ENCODE peak calls at places on chromosomes 6 and 20, in ten cellular contexts. One of them, this sample, is unnamed.

GRCh38 chr20:58045156-58045555 is 183.3 kb downstream of the ANKRD60 start:
- DNase-seq in type B pancreatic cell: no peak
- DNase-seq in PC-3: no peak
- DNase-seq in AG10803: no peak
- DNase-seq in activated naive CD4-positive, alpha-beta T cell: no peak
- DNase-seq in head of caudate nucleus: peak
- DNase-seq in H54: no peak
- DNase-seq in EH: peak
- DNase-seq in right cardiac atrium: no peak
- DNase-seq in AG20443: no peak
- DNase-seq in this sample: no peak

GRCh38 chr20:38338849-38339520 is 7.3 kb upstream of the LBP start:
- DNase-seq in type B pancreatic cell: no peak
- DNase-seq in EH: peak
- DNase-seq in right cardiac atrium: no peak
- DNase-seq in AG20443: no peak
- DNase-seq in H54: no peak
- DNase-seq in activated naive CD4-positive, alpha-beta T cell: no peak
- DNase-seq in AG10803: no peak
- DNase-seq in head of caudate nucleus: no peak
- DNase-seq in PC-3: peak
- DNase-seq in this sample: no peak

GRCh38 chr6:156777866-156778614 is 862 bp downstream of the ARID1B start:
- DNase-seq in PC-3: peak
- DNase-seq in H54: no peak
- DNase-seq in activated naive CD4-positive, alpha-beta T cell: peak
- DNase-seq in type B pancreatic cell: peak
- DNase-seq in AG10803: peak
- DNase-seq in head of caudate nucleus: peak
- DNase-seq in AG20443: peak
- DNase-seq in EH: peak
- DNase-seq in right cardiac atrium: peak
- DNase-seq in this sample: no peak

GRCh38 chr6:52724041-52724405 is 39.3 kb downstream of the GSTA2 start:
- DNase-seq in head of caudate nucleus: no peak
- DNase-seq in type B pancreatic cell: no peak
- DNase-seq in PC-3: no peak
- DNase-seq in EH: peak
- DNase-seq in activated naive CD4-positive, alpha-beta T cell: no peak
- DNase-seq in right cardiac atrium: no peak
- DNase-seq in H54: peak
- DNase-seq in AG20443: peak
- DNase-seq in AG10803: peak
- DNase-seq in this sample: no peak

GRCh38 chr6:52815167-52816092 is 11.8 kb upstream of the GSTA1 start:
- DNase-seq in AG10803: peak
- DNase-seq in type B pancreatic cell: no peak
- DNase-seq in PC-3: peak
- DNase-seq in head of caudate nucleus: peak
- DNase-seq in EH: peak
- DNase-seq in AG20443: peak
- DNase-seq in right cardiac atrium: peak
- DNase-seq in H54: peak
- DNase-seq in activated naive CD4-positive, alpha-beta T cell: no peak
- DNase-seq in this sample: no peak

GRCh38 chr6:84623956-84624680 is 140.3 kb downstream of the TBX18 start:
- DNase-seq in EH: peak
- DNase-seq in type B pancreatic cell: no peak
- DNase-seq in right cardiac atrium: peak
- DNase-seq in AG20443: peak
- DNase-seq in H54: peak
- DNase-seq in AG10803: peak
- DNase-seq in PC-3: peak
- DNase-seq in head of caudate nucleus: no peak
- DNase-seq in activated naive CD4-positive, alpha-beta T cell: no peak
- DNase-seq in this sample: no peak

GRCh38 chr20:3900187-3900604 is 11.0 kb downstream of the PANK2 start:
- DNase-seq in AG20443: no peak
- DNase-seq in EH: no peak
- DNase-seq in AG10803: no peak
- DNase-seq in activated naive CD4-positive, alpha-beta T cell: no peak
- DNase-seq in H54: no peak
- DNase-seq in PC-3: peak
- DNase-seq in right cardiac atrium: no peak
- DNase-seq in type B pancreatic cell: no peak
- DNase-seq in head of caudate nucleus: no peak
- DNase-seq in this sample: no peak

GRCh38 chr6:126773122-126773805 is 345.2 kb upstream of the RSPO3 start:
- DNase-seq in PC-3: no peak
- DNase-seq in AG20443: peak
- DNase-seq in AG10803: peak
- DNase-seq in right cardiac atrium: no peak
- DNase-seq in activated naive CD4-positive, alpha-beta T cell: no peak
- DNase-seq in type B pancreatic cell: no peak
- DNase-seq in EH: peak
- DNase-seq in H54: no peak
- DNase-seq in head of caudate nucleus: no peak
- DNase-seq in this sample: no peak

GRCh38 chr6:33213989-33214335 is 5.7 kb downstream of the RING1 start:
- DNase-seq in head of caudate nucleus: no peak
- DNase-seq in AG10803: no peak
- DNase-seq in PC-3: no peak
- DNase-seq in type B pancreatic cell: no peak
- DNase-seq in right cardiac atrium: no peak
- DNase-seq in EH: no peak
- DNase-seq in activated naive CD4-positive, alpha-beta T cell: no peak
- DNase-seq in H54: no peak
- DNase-seq in AG20443: no peak
- DNase-seq in this sample: no peak

GRCh38 chr6:149904661-149905370 is 6.9 kb upstream of the RAET1E start:
- DNase-seq in type B pancreatic cell: peak
- DNase-seq in EH: no peak
- DNase-seq in PC-3: no peak
- DNase-seq in activated naive CD4-positive, alpha-beta T cell: no peak
- DNase-seq in H54: no peak
- DNase-seq in AG20443: no peak
- DNase-seq in head of caudate nucleus: peak
- DNase-seq in right cardiac atrium: no peak
- DNase-seq in AG10803: no peak
- DNase-seq in this sample: peak

GRCh38 chr6:127384007-127384406 is 40.6 kb upstream of the ECHDC1 start:
- DNase-seq in type B pancreatic cell: no peak
- DNase-seq in AG20443: no peak
- DNase-seq in head of caudate nucleus: no peak
- DNase-seq in PC-3: no peak
- DNase-seq in right cardiac atrium: no peak
- DNase-seq in H54: no peak
- DNase-seq in AG10803: peak
- DNase-seq in EH: no peak
- DNase-seq in activated naive CD4-positive, alpha-beta T cell: no peak
- DNase-seq in this sample: no peak

GRCh38 chr6:138226701-138227315 is 8.5 kb upstream of the PBOV1 start:
- DNase-seq in right cardiac atrium: no peak
- DNase-seq in AG20443: peak
- DNase-seq in activated naive CD4-positive, alpha-beta T cell: no peak
- DNase-seq in type B pancreatic cell: no peak
- DNase-seq in head of caudate nucleus: no peak
- DNase-seq in PC-3: no peak
- DNase-seq in EH: no peak
- DNase-seq in H54: no peak
- DNase-seq in AG10803: peak
- DNase-seq in this sample: no peak

GRCh38 chr6:150652848-150653613 is 53.3 kb downstream of the PLEKHG1 start:
- DNase-seq in EH: no peak
- DNase-seq in right cardiac atrium: no peak
- DNase-seq in PC-3: peak
- DNase-seq in type B pancreatic cell: no peak
- DNase-seq in AG20443: no peak
- DNase-seq in head of caudate nucleus: no peak
- DNase-seq in AG10803: no peak
- DNase-seq in activated naive CD4-positive, alpha-beta T cell: no peak
- DNase-seq in H54: no peak
- DNase-seq in this sample: no peak

GRCh38 chr6:11685411-11686093 is 93.1 kb downstream of the ADTRP start:
- DNase-seq in activated naive CD4-positive, alpha-beta T cell: no peak
- DNase-seq in PC-3: peak
- DNase-seq in AG20443: peak
- DNase-seq in H54: no peak
- DNase-seq in right cardiac atrium: no peak
- DNase-seq in EH: peak
- DNase-seq in head of caudate nucleus: no peak
- DNase-seq in AG10803: peak
- DNase-seq in type B pancreatic cell: no peak
- DNase-seq in this sample: no peak

GRCh38 chr6:113184291-113184690 is 672.9 kb upstream of the MARCKS start:
- DNase-seq in AG10803: peak
- DNase-seq in head of caudate nucleus: no peak
- DNase-seq in activated naive CD4-positive, alpha-beta T cell: no peak
- DNase-seq in right cardiac atrium: no peak
- DNase-seq in AG20443: peak
- DNase-seq in type B pancreatic cell: no peak
- DNase-seq in PC-3: no peak
- DNase-seq in H54: no peak
- DNase-seq in EH: peak
- DNase-seq in this sample: no peak

GRCh38 chr6:149483302-149483701 is 1.5 kb downstream of the ZC3H12D start:
- DNase-seq in EH: no peak
- DNase-seq in type B pancreatic cell: no peak
- DNase-seq in head of caudate nucleus: no peak
- DNase-seq in PC-3: no peak
- DNase-seq in activated naive CD4-positive, alpha-beta T cell: no peak
- DNase-seq in AG20443: no peak
- DNase-seq in right cardiac atrium: no peak
- DNase-seq in AG10803: no peak
- DNase-seq in H54: no peak
- DNase-seq in this sample: no peak

GRCh38 chr6:62345962-62346689 is 60.1 kb upstream of the KHDRBS2 start:
- DNase-seq in EH: no peak
- DNase-seq in AG20443: no peak
- DNase-seq in right cardiac atrium: no peak
- DNase-seq in activated naive CD4-positive, alpha-beta T cell: no peak
- DNase-seq in PC-3: no peak
- DNase-seq in head of caudate nucleus: no peak
- DNase-seq in H54: no peak
- DNase-seq in type B pancreatic cell: no peak
- DNase-seq in AG10803: no peak
- DNase-seq in this sample: no peak

GRCh38 chr6:72620866-72621242 is 1.0 kb upstream of the KCNQ5 start:
- DNase-seq in type B pancreatic cell: no peak
- DNase-seq in EH: no peak
- DNase-seq in H54: no peak
- DNase-seq in PC-3: no peak
- DNase-seq in AG20443: peak
- DNase-seq in head of caudate nucleus: peak
- DNase-seq in activated naive CD4-positive, alpha-beta T cell: no peak
- DNase-seq in right cardiac atrium: peak
- DNase-seq in AG10803: no peak
- DNase-seq in this sample: peak

GRCh38 chr6:112690497-112691202 is 343.5 kb downstream of the RFPL4B start:
- DNase-seq in AG20443: peak
- DNase-seq in activated naive CD4-positive, alpha-beta T cell: no peak
- DNase-seq in type B pancreatic cell: no peak
- DNase-seq in PC-3: peak
- DNase-seq in EH: peak
- DNase-seq in AG10803: peak
- DNase-seq in H54: no peak
- DNase-seq in right cardiac atrium: no peak
- DNase-seq in head of caudate nucleus: no peak
- DNase-seq in this sample: no peak